ENCODE peak calls at places on chromosome X, in six cellular contexts. One of them, this sample, is unnamed.
A peak's percentile ranks its signal among the peaks of the same experiment; 100 is the strongest.

GRCh38 chrX:50188859-50189258 is 11.9 kb downstream of the AKAP4 start:
- DNase-seq in stomach: no peak
- DNase-seq in thoracic aorta: no peak
- DNase-seq in tibial nerve: no peak
- DNase-seq in body of pancreas: no peak
- DNase-seq in fibroblast of lung: no peak
- DNase-seq in this sample: no peak

GRCh38 chrX:135625995-135626394 is 87.4 kb upstream of the CT45A1 start:
- DNase-seq in stomach: no peak
- DNase-seq in thoracic aorta: no peak
- DNase-seq in tibial nerve: no peak
- DNase-seq in body of pancreas: no peak
- DNase-seq in fibroblast of lung: no peak
- DNase-seq in this sample: no peak

GRCh38 chrX:103248553-103248952 is 6.4 kb downstream of the TCEAL8 start:
- DNase-seq in stomach: no peak
- DNase-seq in thoracic aorta: no peak
- DNase-seq in tibial nerve: no peak
- DNase-seq in body of pancreas: peak; percentile 7
- DNase-seq in fibroblast of lung: peak; percentile 42
- DNase-seq in this sample: no peak

GRCh38 chrX:150935466-150935865 is 37.0 kb upstream of the CD99L2 start:
- DNase-seq in stomach: no peak
- DNase-seq in thoracic aorta: no peak
- DNase-seq in tibial nerve: no peak
- DNase-seq in body of pancreas: no peak
- DNase-seq in fibroblast of lung: peak; percentile 4
- DNase-seq in this sample: no peak

GRCh38 chrX:152842772-152843338 is 12.0 kb downstream of the NSDHL start:
- DNase-seq in stomach: no peak
- DNase-seq in thoracic aorta: no peak
- DNase-seq in tibial nerve: no peak
- DNase-seq in body of pancreas: no peak
- DNase-seq in fibroblast of lung: no peak
- DNase-seq in this sample: no peak

GRCh38 chrX:109740076-109740809 is 7.2 kb upstream of the ACSL4 start:
- DNase-seq in stomach: no peak
- DNase-seq in thoracic aorta: no peak
- DNase-seq in tibial nerve: no peak
- DNase-seq in body of pancreas: peak; percentile 58
- DNase-seq in fibroblast of lung: peak; percentile 71
- DNase-seq in this sample: no peak

GRCh38 chrX:19893722-19894121 is 6.3 kb upstream of the SH3KBP1 start:
- DNase-seq in stomach: no peak
- DNase-seq in thoracic aorta: no peak
- DNase-seq in tibial nerve: no peak
- DNase-seq in body of pancreas: no peak
- DNase-seq in fibroblast of lung: no peak
- DNase-seq in this sample: no peak

GRCh38 chrX:132622130-132622529 is 133.3 kb upstream of the MBNL3 start:
- DNase-seq in stomach: no peak
- DNase-seq in thoracic aorta: no peak
- DNase-seq in tibial nerve: no peak
- DNase-seq in body of pancreas: no peak
- DNase-seq in fibroblast of lung: peak; percentile 43
- DNase-seq in this sample: no peak

GRCh38 chrX:57640674-57641016 is 39.4 kb downstream of the NLRP2B start:
- DNase-seq in stomach: no peak
- DNase-seq in thoracic aorta: no peak
- DNase-seq in tibial nerve: no peak
- DNase-seq in body of pancreas: no peak
- DNase-seq in fibroblast of lung: no peak
- DNase-seq in this sample: no peak

GRCh38 chrX:103565752-103566151 is 19.6 kb upstream of the TCEAL4 start:
- DNase-seq in stomach: no peak
- DNase-seq in thoracic aorta: no peak
- DNase-seq in tibial nerve: no peak
- DNase-seq in body of pancreas: no peak
- DNase-seq in fibroblast of lung: peak; percentile 54
- DNase-seq in this sample: no peak

GRCh38 chrX:6228720-6229119 is at the start of gene NLGN4X:
- DNase-seq in stomach: no peak
- DNase-seq in thoracic aorta: no peak
- DNase-seq in tibial nerve: no peak
- DNase-seq in body of pancreas: no peak
- DNase-seq in fibroblast of lung: no peak
- DNase-seq in this sample: no peak

GRCh38 chrX:13937370-13938052 is 92.2 kb downstream of the GEMIN8 start:
- DNase-seq in stomach: no peak
- DNase-seq in thoracic aorta: no peak
- DNase-seq in tibial nerve: no peak
- DNase-seq in body of pancreas: no peak
- DNase-seq in fibroblast of lung: peak; percentile 45
- DNase-seq in this sample: no peak

GRCh38 chrX:25941087-25941486 is 197.1 kb upstream of the MAGEB18 start:
- DNase-seq in stomach: no peak
- DNase-seq in thoracic aorta: no peak
- DNase-seq in tibial nerve: no peak
- DNase-seq in body of pancreas: no peak
- DNase-seq in fibroblast of lung: peak; percentile 3
- DNase-seq in this sample: no peak

GRCh38 chrX:53223068-53223693 is 1.8 kb downstream of the KDM5C start:
- DNase-seq in stomach: no peak
- DNase-seq in thoracic aorta: no peak
- DNase-seq in tibial nerve: no peak
- DNase-seq in body of pancreas: no peak
- DNase-seq in fibroblast of lung: peak; percentile 0
- DNase-seq in this sample: no peak

GRCh38 chrX:45322820-45323219 is 122.1 kb upstream of the DIPK2B start:
- DNase-seq in stomach: no peak
- DNase-seq in thoracic aorta: no peak
- DNase-seq in tibial nerve: no peak
- DNase-seq in body of pancreas: no peak
- DNase-seq in fibroblast of lung: peak; percentile 39
- DNase-seq in this sample: no peak

GRCh38 chrX:100072286-100072685 is 337.8 kb downstream of the PCDH19 start:
- DNase-seq in stomach: no peak
- DNase-seq in thoracic aorta: no peak
- DNase-seq in tibial nerve: no peak
- DNase-seq in body of pancreas: no peak
- DNase-seq in fibroblast of lung: no peak
- DNase-seq in this sample: no peak

GRCh38 chrX:151806967-151807540 is 72.5 kb downstream of the CNGA2 start:
- DNase-seq in stomach: no peak
- DNase-seq in thoracic aorta: no peak
- DNase-seq in tibial nerve: no peak
- DNase-seq in body of pancreas: no peak
- DNase-seq in fibroblast of lung: no peak
- DNase-seq in this sample: no peak

GRCh38 chrX:150236304-150236703 is 126.8 kb upstream of the MAMLD1 start:
- DNase-seq in stomach: no peak
- DNase-seq in thoracic aorta: no peak
- DNase-seq in tibial nerve: no peak
- DNase-seq in body of pancreas: no peak
- DNase-seq in fibroblast of lung: no peak
- DNase-seq in this sample: no peak

GRCh38 chrX:103210056-103210455 is 4.9 kb upstream of the BEX4 start:
- DNase-seq in stomach: no peak
- DNase-seq in thoracic aorta: no peak
- DNase-seq in tibial nerve: no peak
- DNase-seq in body of pancreas: no peak
- DNase-seq in fibroblast of lung: no peak
- DNase-seq in this sample: no peak

GRCh38 chrX:125108926-125109325 is 210.7 kb upstream of the TEX13C start:
- DNase-seq in stomach: no peak
- DNase-seq in thoracic aorta: no peak
- DNase-seq in tibial nerve: no peak
- DNase-seq in body of pancreas: no peak
- DNase-seq in fibroblast of lung: no peak
- DNase-seq in this sample: no peak

GRCh38 chrX:104098151-104098808 is 14.0 kb upstream of the ZCCHC18 start:
- DNase-seq in stomach: peak; percentile 43
- DNase-seq in thoracic aorta: no peak
- DNase-seq in tibial nerve: no peak
- DNase-seq in body of pancreas: peak; percentile 65
- DNase-seq in fibroblast of lung: peak; percentile 79
- DNase-seq in this sample: no peak

GRCh38 chrX:21975827-21976226 is 35.3 kb downstream of the SMS start:
- DNase-seq in stomach: no peak
- DNase-seq in thoracic aorta: no peak
- DNase-seq in tibial nerve: no peak
- DNase-seq in body of pancreas: no peak
- DNase-seq in fibroblast of lung: peak; percentile 89
- DNase-seq in this sample: no peak

GRCh38 chrX:75522565-75523411 is at the start of gene ZDHHC15:
- DNase-seq in stomach: peak; percentile 55
- DNase-seq in thoracic aorta: peak; percentile 15
- DNase-seq in tibial nerve: peak; percentile 14
- DNase-seq in body of pancreas: peak; percentile 62
- DNase-seq in fibroblast of lung: peak; percentile 18
- DNase-seq in this sample: peak; percentile 63

GRCh38 chrX:19705196-19705769 is 182.1 kb downstream of the SH3KBP1 start:
- DNase-seq in stomach: no peak
- DNase-seq in thoracic aorta: no peak
- DNase-seq in tibial nerve: no peak
- DNase-seq in body of pancreas: no peak
- DNase-seq in fibroblast of lung: peak; percentile 37
- DNase-seq in this sample: no peak

GRCh38 chrX:53438174-53438831 is 4.1 kb upstream of the HSD17B10 start:
- DNase-seq in stomach: no peak
- DNase-seq in thoracic aorta: no peak
- DNase-seq in tibial nerve: no peak
- DNase-seq in body of pancreas: no peak
- DNase-seq in fibroblast of lung: no peak
- DNase-seq in this sample: no peak

GRCh38 chrX:120457766-120458180 is 11.3 kb downstream of the LAMP2 start:
- DNase-seq in stomach: no peak
- DNase-seq in thoracic aorta: no peak
- DNase-seq in tibial nerve: no peak
- DNase-seq in body of pancreas: no peak
- DNase-seq in fibroblast of lung: peak; percentile 76
- DNase-seq in this sample: no peak

GRCh38 chrX:623599-624323 is 6.8 kb upstream of the SHOX start:
- DNase-seq in stomach: no peak
- DNase-seq in thoracic aorta: no peak
- DNase-seq in tibial nerve: no peak
- DNase-seq in body of pancreas: no peak
- DNase-seq in fibroblast of lung: peak; percentile 3
- DNase-seq in this sample: no peak

GRCh38 chrX:120753413-120754251 is 122.0 kb downstream of the CT47B1 start:
- DNase-seq in stomach: no peak
- DNase-seq in thoracic aorta: no peak
- DNase-seq in tibial nerve: no peak
- DNase-seq in body of pancreas: no peak
- DNase-seq in fibroblast of lung: no peak
- DNase-seq in this sample: no peak

GRCh38 chrX:24494544-24495113 is 29.5 kb downstream of the PDK3 start:
- DNase-seq in stomach: no peak
- DNase-seq in thoracic aorta: no peak
- DNase-seq in tibial nerve: no peak
- DNase-seq in body of pancreas: peak; percentile 75
- DNase-seq in fibroblast of lung: peak; percentile 73
- DNase-seq in this sample: no peak

GRCh38 chrX:132614297-132614696 is 125.5 kb upstream of the MBNL3 start:
- DNase-seq in stomach: no peak
- DNase-seq in thoracic aorta: no peak
- DNase-seq in tibial nerve: no peak
- DNase-seq in body of pancreas: no peak
- DNase-seq in fibroblast of lung: peak; percentile 8
- DNase-seq in this sample: no peak

GRCh38 chrX:106921637-106922036 is 1.4 kb downstream of the CLDN2 start:
- DNase-seq in stomach: no peak
- DNase-seq in thoracic aorta: no peak
- DNase-seq in tibial nerve: no peak
- DNase-seq in body of pancreas: peak; percentile 27
- DNase-seq in fibroblast of lung: no peak
- DNase-seq in this sample: no peak
- H3K4me1 ChIP-seq in stomach: no peaks in the 10 kb centered on the region
- H3K4me1 ChIP-seq in thoracic aorta: no peaks in the 10 kb centered on the region
- H3K4me1 ChIP-seq in tibial nerve: no peaks in the 10 kb centered on the region
- H3K4me1 ChIP-seq in body of pancreas: peaks cover 24% of the 10 kb centered on the region
- H3K4me1 ChIP-seq in fibroblast of lung: no peaks in the 10 kb centered on the region
- H3K4me1 ChIP-seq in this sample: no peaks in the 10 kb centered on the region

DNA sequence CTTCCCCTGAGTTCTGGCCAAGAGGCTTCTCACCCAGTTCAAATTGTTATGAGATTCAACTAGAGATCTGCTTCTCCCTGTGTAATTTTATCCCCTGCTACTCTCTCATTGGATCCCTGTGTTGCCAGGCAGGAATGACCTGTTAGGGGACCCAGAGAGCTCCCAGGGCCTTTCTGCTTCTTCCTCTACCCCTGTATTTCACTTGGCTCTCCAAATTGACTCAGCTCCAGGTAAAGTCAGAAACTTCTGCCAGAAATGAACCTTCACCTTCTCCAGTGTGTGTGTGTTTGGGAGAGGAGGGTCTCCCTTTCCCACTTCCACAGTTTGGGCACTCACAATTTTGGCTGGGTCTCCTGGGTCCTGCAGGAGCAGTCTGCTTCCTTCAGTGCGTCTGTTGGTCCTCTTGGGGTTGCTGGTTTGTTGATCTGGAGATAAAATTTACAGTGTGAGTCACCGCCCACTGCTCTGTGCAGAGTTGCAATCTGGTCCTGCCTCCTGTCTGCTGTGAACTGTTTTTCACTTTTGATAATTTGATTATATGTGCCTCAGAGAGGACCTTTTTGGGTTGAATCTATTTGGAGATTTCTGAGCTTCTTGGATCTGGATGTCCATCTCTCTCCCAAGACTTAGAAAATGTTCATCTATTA is 112.4 kb upstream of the EDA2R start:
- DNase-seq in stomach: no peak
- DNase-seq in thoracic aorta: no peak
- DNase-seq in tibial nerve: no peak
- DNase-seq in body of pancreas: no peak
- DNase-seq in fibroblast of lung: no peak
- DNase-seq in this sample: no peak
- H3K9me3 ChIP-seq in stomach: no peaks in the 10 kb centered on the region
- H3K9me3 ChIP-seq in thoracic aorta: no peaks in the 10 kb centered on the region
- H3K9me3 ChIP-seq in tibial nerve: no peaks in the 10 kb centered on the region
- H3K9me3 ChIP-seq in body of pancreas: no peaks in the 10 kb centered on the region
- H3K9me3 ChIP-seq in fibroblast of lung: no peaks in the 10 kb centered on the region
- H3K9me3 ChIP-seq in this sample: no peaks in the 10 kb centered on the region

GRCh38 chrX:1686642-1687041 is 71.8 kb downstream of the ASMT start:
- DNase-seq in stomach: no peak
- DNase-seq in thoracic aorta: no peak
- DNase-seq in tibial nerve: no peak
- DNase-seq in body of pancreas: no peak
- DNase-seq in fibroblast of lung: no peak
- DNase-seq in this sample: no peak
- H3K4me1 ChIP-seq in stomach: no peaks in the 10 kb centered on the region
- H3K4me1 ChIP-seq in thoracic aorta: no peaks in the 10 kb centered on the region
- H3K4me1 ChIP-seq in tibial nerve: no peaks in the 10 kb centered on the region
- H3K4me1 ChIP-seq in body of pancreas: no peaks in the 10 kb centered on the region
- H3K4me1 ChIP-seq in fibroblast of lung: no peaks in the 10 kb centered on the region
- H3K4me1 ChIP-seq in this sample: no peaks in the 10 kb centered on the region

DNA sequence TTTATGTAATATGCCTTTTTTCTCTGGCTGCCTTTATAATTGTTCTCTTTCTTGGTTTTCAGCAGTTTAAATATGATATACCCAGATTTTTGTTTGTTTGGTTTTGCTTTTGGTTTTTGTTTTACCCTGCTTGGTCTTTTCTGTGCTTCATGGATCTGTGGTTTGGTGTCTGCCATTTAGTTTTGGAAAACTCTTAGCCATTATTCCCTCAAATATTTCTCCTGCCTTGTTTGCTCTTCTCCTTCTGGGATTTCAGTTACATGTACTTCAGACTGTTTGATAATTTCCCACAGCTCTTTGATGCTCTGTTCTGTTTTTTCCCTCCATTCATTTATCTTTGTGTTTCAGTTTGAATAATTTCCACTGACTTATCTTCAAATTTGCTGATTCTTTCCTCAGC is 223.1 kb upstream of the BCOR start:
- DNase-seq in stomach: no peak
- DNase-seq in thoracic aorta: no peak
- DNase-seq in tibial nerve: no peak
- DNase-seq in body of pancreas: no peak
- DNase-seq in fibroblast of lung: no peak
- DNase-seq in this sample: no peak
- H3K9me3 ChIP-seq in stomach: no peaks in the 10 kb centered on the region
- H3K9me3 ChIP-seq in thoracic aorta: no peaks in the 10 kb centered on the region
- H3K9me3 ChIP-seq in tibial nerve: peaks cover 7% of the 10 kb centered on the region
- H3K9me3 ChIP-seq in body of pancreas: no peaks in the 10 kb centered on the region
- H3K9me3 ChIP-seq in fibroblast of lung: no peaks in the 10 kb centered on the region
- H3K9me3 ChIP-seq in this sample: peaks cover 57% of the 10 kb centered on the region